ENCODE peak calls at places on chromosomes 5 and 9, in nine cellular contexts. L, U, D, K, W, Z, G, X and R are unnamed samples.

GRCh38 chr9:103243553-103243952 is 248.4 kb downstream of the CYLC2 start:
- DNase-seq in L (no peak), U (no peak), D (no peak), K (no peak), W (no peak), Z (no peak), G (no peak), X (no peak), R (no peak)

GRCh38 chr5:115573133-115573532 is 28.6 kb upstream of the FEM1C start:
- DNase-seq in L (no peak), U (no peak), D (peak), K (no peak), W (no peak), Z (no peak), G (no peak), X (peak), R (peak)

GRCh38 chr9:123649909-123650308 is 280.0 kb downstream of the DENND1A start:
- DNase-seq in L (no peak), U (no peak), D (no peak), K (no peak), W (no peak), Z (no peak), G (no peak), X (no peak), R (no peak)

GRCh38 chr9:128139621-128140020 is 9.6 kb upstream of the LCN2 start:
- DNase-seq in L (no peak), U (no peak), D (no peak), K (no peak), W (no peak), Z (no peak), G (no peak), X (no peak), R (no peak)

GRCh38 chr5:61202213-61202612 is 39.9 kb upstream of the SMIM15 start:
- DNase-seq in L (no peak), U (no peak), D (peak), K (no peak), W (no peak), Z (no peak), G (no peak), X (peak), R (peak)

GRCh38 chr9:72627147-72627546 is 105.7 kb downstream of the TMC1 start:
- DNase-seq in L (peak), U (no peak), D (no peak), K (no peak), W (no peak), Z (no peak), G (no peak), X (no peak), R (no peak)

GRCh38 chr5:78838753-78839152 is 146.4 kb downstream of the ARSB start:
- DNase-seq in L (no peak), U (no peak), D (no peak), K (no peak), W (no peak), Z (no peak), G (no peak), X (no peak), R (no peak)

GRCh38 chr5:180101451-180102105 is 30.0 kb upstream of the RNF130 start:
- DNase-seq in L (no peak), U (no peak), D (no peak), K (no peak), W (no peak), Z (no peak), G (no peak), X (no peak), R (no peak)

GRCh38 chr5:143229426-143229895 is 174.0 kb downstream of the NR3C1 start:
- DNase-seq in L (no peak), U (no peak), D (no peak), K (no peak), W (no peak), Z (no peak), G (no peak), X (no peak), R (no peak)

GRCh38 chr5:67799732-67800234 is 415.8 kb upstream of the PIK3R1 start:
- DNase-seq in L (no peak), U (no peak), D (peak), K (no peak), W (no peak), Z (peak), G (no peak), X (peak), R (peak)

GRCh38 chr5:137016783-137017324 is 482.3 kb downstream of the SPOCK1 start:
- DNase-seq in L (no peak), U (no peak), D (peak), K (no peak), W (no peak), Z (no peak), G (no peak), X (no peak), R (no peak)

GRCh38 chr9:93549636-93550035 is 26.7 kb upstream of the PHF2 start:
- DNase-seq in L (no peak), U (no peak), D (no peak), K (no peak), W (no peak), Z (no peak), G (peak), X (no peak), R (no peak)

GRCh38 chr9:76996700-76997099 is 22.8 kb upstream of the FOXB2 start:
- DNase-seq in L (peak), U (peak), D (peak), K (no peak), W (no peak), Z (no peak), G (peak), X (peak), R (peak)

GRCh38 chr9:120564589-120564988 is 15.4 kb downstream of the CDK5RAP2 start:
- DNase-seq in L (no peak), U (no peak), D (no peak), K (no peak), W (no peak), Z (no peak), G (no peak), X (no peak), R (no peak)

GRCh38 chr9:129489838-129490582 is 130.9 kb downstream of the C9orf50 start:
- DNase-seq in L (no peak), U (no peak), D (peak), K (no peak), W (peak), Z (no peak), G (peak), X (peak), R (peak)

GRCh38 chr5:125222597-125223240 is 476.3 kb upstream of the ZNF608 start:
- DNase-seq in L (no peak), U (no peak), D (no peak), K (no peak), W (no peak), Z (no peak), G (no peak), X (no peak), R (no peak)

GRCh38 chr5:91271999-91272398 is 111.1 kb downstream of the ARRDC3 start:
- DNase-seq in L (no peak), U (no peak), D (no peak), K (no peak), W (no peak), Z (no peak), G (no peak), X (no peak), R (no peak)

GRCh38 chr5:181224390-181225234 is 1.5 kb downstream of the TRIM41 start:
- DNase-seq in L (no peak), U (no peak), D (no peak), K (no peak), W (no peak), Z (no peak), G (no peak), X (no peak), R (no peak)

GRCh38 chr9:81522721-81523551 is 166.4 kb downstream of the TLE1 start:
- DNase-seq in L (no peak), U (peak), D (peak), K (no peak), W (no peak), Z (peak), G (peak), X (peak), R (peak)

GRCh38 chr5:157390179-157390923 is 69.7 kb upstream of the NIPAL4 start:
- DNase-seq in L (no peak), U (no peak), D (peak), K (peak), W (peak), Z (no peak), G (no peak), X (peak), R (peak)

GRCh38 chr5:138491669-138492551 is 26.6 kb downstream of the EGR1 start:
- DNase-seq in L (peak), U (peak), D (peak), K (peak), W (peak), Z (peak), G (peak), X (peak), R (peak)

GRCh38 chr9:87749335-87750035 is 23.6 kb downstream of the CTSL start:
- DNase-seq in L (no peak), U (no peak), D (no peak), K (no peak), W (no peak), Z (no peak), G (no peak), X (no peak), R (no peak)

GRCh38 chr9:34279431-34279830 is 49.6 kb downstream of the KIF24 start:
- DNase-seq in L (no peak), U (no peak), D (no peak), K (no peak), W (no peak), Z (no peak), G (peak), X (peak), R (peak)

GRCh38 chr5:94969174-94969573 is 315.7 kb downstream of the MCTP1 start:
- DNase-seq in L (no peak), U (peak), D (peak), K (no peak), W (no peak), Z (no peak), G (peak), X (peak), R (no peak)

GRCh38 chr5:50958852-50959457 is 292.5 kb downstream of the PARP8 start:
- DNase-seq in L (peak), U (peak), D (peak), K (no peak), W (no peak), Z (peak), G (peak), X (peak), R (peak)